ENCODE peak calls at places on chromosome 17, in five cellular contexts. J is neuronal stem cell, Z is IMR-90, S is H1, U is trophoblast cell. O is an unnamed sample.

GRCh38 chr17:68302066-68302564 is 10.8 kb downstream of the ARSG start:
- DNase-seq in J (no peak), Z (peak), S (no peak), U (no peak), O (no peak)

GRCh38 chr17:61407211-61407911 is 7.7 kb downstream of the TBX2 start:
- DNase-seq in J (no peak), Z (peak), S (no peak), U (no peak), O (no peak)

GRCh38 chr17:16449121-16449570 is 33.8 kb downstream of the TRPV2 start:
- DNase-seq in J (no peak), Z (peak), S (no peak), U (no peak), O (peak)

GRCh38 chr17:17414316-17414937 is 62.4 kb upstream of the MED9 start:
- DNase-seq in J (no peak), Z (peak), S (no peak), U (no peak), O (no peak)

GRCh38 chr17:60618080-60618479 is 18.1 kb downstream of the PPM1D start:
- DNase-seq in J (no peak), Z (no peak), S (no peak), U (no peak), O (no peak)

GRCh38 chr17:77036841-77037381 is 103.9 kb upstream of the SEC14L1 start:
- DNase-seq in J (no peak), Z (no peak), S (no peak), U (peak), O (no peak)

GRCh38 chr17:30823425-30823824 is 1.1 kb downstream of the CRLF3 start:
- DNase-seq in J (no peak), Z (no peak), S (no peak), U (no peak), O (peak)

GRCh38 chr17:79066963-79067362 is 7.7 kb upstream of the ENGASE start:
- DNase-seq in J (no peak), Z (no peak), S (no peak), U (no peak), O (no peak)

GRCh38 chr17:50056961-50057330 is 1.0 kb downstream of the ITGA3 start:
- DNase-seq in J (no peak), Z (peak), S (peak), U (peak), O (peak)

GRCh38 chr17:49343273-49343672 is 18.8 kb downstream of the ZNF652 start:
- DNase-seq in J (no peak), Z (peak), S (no peak), U (no peak), O (peak)

GRCh38 chr17:1557355-1558095 is 5.1 kb downstream of the PITPNA start:
- DNase-seq in J (no peak), Z (peak), S (no peak), U (peak), O (peak)

GRCh38 chr17:13698832-13699231 is 97.1 kb upstream of the HS3ST3A1 start:
- DNase-seq in J (no peak), Z (no peak), S (no peak), U (no peak), O (no peak)

GRCh38 chr17:76153640-76154039 is 12.6 kb upstream of the FOXJ1 start:
- DNase-seq in J (no peak), Z (peak), S (no peak), U (no peak), O (peak)

GRCh38 chr17:69716571-69716970 is 302.1 kb downstream of the MAP2K6 start:
- DNase-seq in J (no peak), Z (no peak), S (no peak), U (no peak), O (no peak)

GRCh38 chr17:48375356-48375755 is 54.7 kb downstream of the SKAP1 start:
- DNase-seq in J (no peak), Z (peak), S (no peak), U (no peak), O (peak)

GRCh38 chr17:76345377-76345945 is 8.3 kb downstream of the PRPSAP1 start:
- DNase-seq in J (no peak), Z (peak), S (no peak), U (no peak), O (no peak)

GRCh38 chr17:20775331-20775730 is 195.8 kb downstream of the CDRT15L2 start:
- DNase-seq in J (no peak), Z (no peak), S (no peak), U (no peak), O (no peak)

GRCh38 chr17:32258383-32259121 is 7.1 kb upstream of the RHBDL3 start:
- DNase-seq in J (no peak), Z (no peak), S (peak), U (no peak), O (peak)

GRCh38 chr17:81741049-81741593 is 29.0 kb downstream of the SLC25A10 start:
- DNase-seq in J (no peak), Z (no peak), S (no peak), U (no peak), O (no peak)

GRCh38 chr17:30921544-30922196 is at the start of gene ADAP2:
- DNase-seq in J (no peak), Z (no peak), S (peak), U (peak), O (peak)

GRCh38 chr17:28395968-28396367 is 10.0 kb downstream of the SLC46A1 start:
- DNase-seq in J (no peak), Z (no peak), S (no peak), U (no peak), O (no peak)

GRCh38 chr17:57257911-57258885 is 1.9 kb downstream of the MSI2 start:
- DNase-seq in J (peak), Z (no peak), S (peak), U (no peak), O (peak)

GRCh38 chr17:32565401-32565800 is 78.6 kb downstream of the CDK5R1 start:
- DNase-seq in J (no peak), Z (no peak), S (no peak), U (no peak), O (no peak)

GRCh38 chr17:63039899-63040602 is 74.0 kb downstream of the TANC2 start:
- DNase-seq in J (no peak), Z (peak), S (no peak), U (no peak), O (peak)

GRCh38 chr17:66984730-66985129 is 20.2 kb downstream of the CACNG4 start:
- DNase-seq in J (no peak), Z (no peak), S (no peak), U (no peak), O (no peak)

GRCh38 chr17:78390241-78391050 is 12.0 kb downstream of the PGS1 start:
- DNase-seq in J (no peak), Z (peak), S (no peak), U (no peak), O (peak)

DNA sequence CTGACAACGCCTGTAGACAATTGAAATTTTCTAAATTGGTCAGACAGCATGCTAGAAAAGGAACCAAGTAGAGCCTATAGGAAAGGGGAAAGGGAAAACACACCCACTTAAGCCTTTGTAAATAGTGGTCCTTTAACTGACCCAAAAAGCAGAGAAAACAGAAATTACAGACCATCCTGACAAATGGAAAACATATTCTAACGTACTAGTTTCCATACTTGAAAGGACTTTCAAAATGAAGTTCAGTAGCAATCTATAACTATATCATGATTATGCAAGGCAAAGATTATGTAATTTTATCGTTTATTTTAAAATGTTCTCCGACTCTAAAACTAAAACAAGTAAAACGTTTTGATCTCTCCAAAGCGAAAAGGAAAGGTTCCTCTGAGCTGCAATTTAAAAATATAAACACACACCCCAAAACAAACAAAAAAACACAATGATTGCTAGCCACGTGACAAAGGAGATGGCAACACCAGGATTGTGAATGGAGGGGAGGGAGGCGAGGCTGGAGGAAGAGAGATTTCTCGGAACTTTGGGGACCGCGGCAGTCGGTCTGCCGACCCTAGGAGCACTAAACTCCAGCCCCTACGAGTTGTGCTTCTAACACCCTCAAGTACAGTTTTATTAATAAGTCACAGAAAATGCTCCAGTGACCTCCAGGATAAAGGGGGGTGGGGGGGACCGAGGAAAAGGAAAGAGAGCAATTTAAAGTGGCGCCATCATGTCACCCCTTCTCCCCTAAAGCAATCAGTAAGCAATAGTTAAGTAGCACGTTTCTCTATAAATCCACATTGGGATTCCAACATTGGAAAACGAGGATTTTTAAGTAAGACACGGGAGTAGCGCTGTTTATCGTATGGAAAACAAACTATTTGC is 1.7 kb downstream of the KANSL1 start:
- DNase-seq in J (peak), Z (no peak), S (no peak), U (no peak), O (peak)
- H3K14ac ChIP-seq in J (no peak), Z (peak), S (no peak), U (peak), O (no peak)

DNA sequence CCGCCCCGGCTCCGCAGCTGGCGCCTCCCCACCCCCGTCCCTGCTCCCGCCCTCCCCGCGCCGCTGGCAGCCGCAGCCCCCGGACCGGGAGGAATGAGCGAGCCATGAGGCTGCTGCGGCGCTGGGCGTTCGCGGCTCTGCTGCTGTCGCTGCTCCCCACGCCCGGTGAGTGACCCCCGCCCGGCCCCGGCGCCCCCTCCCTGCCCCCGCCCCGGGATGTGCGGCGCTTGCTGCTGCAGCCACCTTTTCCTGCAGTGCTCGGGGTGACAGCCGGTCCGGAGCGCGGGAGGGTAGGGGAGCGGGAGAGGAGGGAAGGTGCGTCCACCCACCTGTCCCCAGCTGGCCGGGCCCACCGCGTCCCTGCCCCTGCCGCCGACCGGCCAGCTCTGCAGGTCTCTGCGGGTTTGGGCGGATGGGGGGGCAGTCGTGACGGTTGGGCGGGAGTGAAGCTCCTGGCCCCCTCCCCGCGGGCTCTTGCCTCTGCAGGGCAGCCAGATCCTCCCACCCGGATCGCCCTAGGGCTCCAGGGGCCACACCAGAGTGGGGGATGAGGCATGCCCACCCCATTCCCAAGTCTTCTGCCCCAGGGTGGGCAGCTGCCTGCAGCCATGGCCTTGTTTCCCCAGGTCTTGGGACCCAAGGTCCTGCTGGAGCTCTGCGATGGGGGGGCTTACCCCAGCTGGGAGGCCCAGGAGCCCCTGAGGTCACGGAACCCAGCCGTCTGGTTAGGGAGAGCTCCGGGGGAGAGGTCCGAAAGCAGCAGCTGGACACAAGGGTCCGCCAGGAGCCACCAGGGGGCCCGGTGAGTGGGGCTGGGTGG is 518 bp downstream of the ADAM11 start:
- DNase-seq in J (no peak), Z (no peak), S (no peak), U (no peak), O (no peak)
- H2BK120ac ChIP-seq in J (peak), Z (no peak), S (no peak), U (no peak), O (no peak)

DNA sequence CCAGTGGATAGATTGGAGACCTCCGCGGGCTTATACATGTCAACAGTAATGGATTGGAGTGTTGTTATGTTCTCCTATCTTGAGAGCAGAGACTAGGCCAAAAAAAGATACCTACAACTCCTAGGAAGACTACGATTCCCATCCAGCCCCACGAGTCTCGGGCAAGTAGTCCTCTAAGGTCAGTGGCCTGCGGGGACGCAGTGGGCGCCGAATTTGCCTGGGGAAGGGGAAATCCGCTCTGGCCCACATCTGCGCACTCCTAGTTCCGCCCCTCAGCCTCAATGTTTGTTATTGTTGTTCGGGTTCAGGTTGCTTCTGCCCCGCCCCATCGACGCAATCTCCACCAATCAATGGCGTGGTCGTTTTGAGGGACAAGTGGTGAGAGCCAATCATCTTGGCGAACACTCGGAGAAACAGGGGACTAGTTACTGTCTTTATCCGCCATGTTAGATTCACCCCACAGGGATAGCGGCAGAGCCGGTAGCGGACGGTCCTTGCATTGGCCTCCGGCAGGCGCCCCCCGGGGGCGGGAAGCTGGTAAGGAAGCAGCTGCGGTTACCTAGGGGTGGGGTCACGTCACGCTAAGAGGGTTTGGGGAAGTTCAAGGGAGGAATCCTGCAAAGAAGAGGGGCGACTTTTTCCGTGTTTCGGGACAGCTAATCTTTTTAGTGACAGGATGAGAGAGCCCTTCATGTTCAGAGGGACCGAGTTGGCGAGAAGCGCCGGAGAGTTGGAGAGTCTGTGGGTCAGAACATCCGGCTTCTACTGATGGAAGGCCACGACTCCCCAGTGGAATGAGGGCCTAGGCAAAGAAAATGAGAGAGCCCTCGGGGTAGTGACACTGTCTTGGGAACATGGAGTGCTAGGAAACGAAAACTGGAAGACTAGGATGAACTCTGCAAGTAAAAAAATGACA is at the start of gene NBR1:
- DNase-seq in J (peak), Z (peak), S (peak), U (peak), O (peak)
- H3K4me3 ChIP-seq in J (peak), Z (peak), S (peak), U (peak), O (peak)

DNA sequence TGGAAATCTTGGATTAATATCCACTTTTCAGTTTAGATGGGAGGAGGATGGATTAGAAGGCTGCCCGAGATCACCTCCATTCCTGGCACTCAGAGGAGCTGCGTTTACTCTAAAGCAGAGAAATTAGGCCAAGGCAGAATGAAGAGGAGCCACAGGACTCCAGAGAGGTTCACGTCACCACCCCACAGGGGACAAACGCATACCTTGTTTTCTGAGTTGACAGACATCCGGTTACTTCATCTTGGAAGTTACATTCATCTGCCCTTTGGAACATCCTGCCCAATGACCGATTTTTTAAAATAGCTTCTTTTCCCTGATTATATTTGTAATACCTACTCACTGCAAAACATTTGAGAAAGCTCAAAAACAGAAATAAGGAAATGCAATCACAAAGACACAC is 220.0 kb downstream of the SOX9 start:
- DNase-seq in J (no peak), Z (no peak), S (no peak), U (no peak), O (no peak)
- H3K14ac ChIP-seq in J (no peak), Z (peak), S (no peak), U (no peak), O (no peak)

GRCh38 chr17:8204761-8205555 is 5.4 kb downstream of the AURKB start:
- DNase-seq in J (no peak), Z (no peak), S (no peak), U (no peak), O (no peak)

GRCh38 chr17:8212312-8213180 is 2.2 kb upstream of the AURKB start:
- DNase-seq in J (no peak), Z (no peak), S (no peak), U (no peak), O (peak)

GRCh38 chr17:8210761-8211458 is 535 bp upstream of the AURKB start:
- DNase-seq in J (no peak), Z (no peak), S (peak), U (no peak), O (peak)

GRCh38 chr17:8206536-8206935 is 3.8 kb downstream of the AURKB start:
- DNase-seq in J (no peak), Z (no peak), S (no peak), U (no peak), O (no peak)

DNA sequence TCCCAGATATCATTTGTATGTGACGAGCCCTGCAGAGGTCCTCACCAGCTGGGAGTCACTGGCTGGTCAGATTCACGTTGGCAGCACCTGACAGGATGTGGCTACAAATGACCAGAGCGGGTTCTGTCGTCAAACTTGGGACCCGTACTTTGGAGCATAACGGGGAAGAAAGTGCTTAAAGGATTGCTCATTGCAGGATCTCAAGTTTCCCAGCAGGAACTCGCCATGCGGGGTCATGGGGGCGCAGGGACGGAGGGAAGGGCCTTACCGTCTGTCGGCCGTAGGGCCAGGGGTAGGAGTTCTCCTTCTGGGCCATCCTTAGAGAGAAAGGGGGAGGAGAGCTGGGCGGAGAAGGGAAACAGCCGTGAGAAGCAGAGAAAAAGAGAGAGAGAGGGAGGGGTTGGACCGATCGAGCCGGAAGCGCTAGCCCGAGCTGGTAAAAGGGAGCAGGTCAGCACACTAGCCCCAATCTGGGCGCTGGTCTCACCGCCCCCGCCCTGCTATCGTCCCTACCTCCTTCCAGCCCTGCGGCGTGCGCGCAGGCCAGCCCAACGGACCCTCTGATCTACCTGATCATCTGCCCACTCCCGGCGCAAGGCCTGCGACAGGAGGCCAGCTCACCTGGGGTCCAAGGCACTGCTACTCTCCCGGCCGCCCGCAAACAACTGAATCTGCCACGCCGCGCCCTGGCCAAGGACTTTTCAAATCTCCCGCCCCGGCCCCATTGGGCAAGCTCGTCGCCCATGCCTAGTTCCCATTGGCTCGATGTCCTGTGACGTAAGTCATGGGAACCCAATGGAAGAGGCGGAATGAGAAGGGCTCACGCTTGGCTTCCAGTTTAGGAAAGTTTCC is at the start of gene AURKB:
- DNase-seq in J (peak), Z (peak), S (peak), U (peak), O (peak)
- H2BK120ac ChIP-seq in J (no peak), Z (peak), S (no peak), U (peak), O (peak)

GRCh38 chr17:80499961-80500665 is 23.7 kb upstream of the NPTX1 start:
- DNase-seq in J (no peak), Z (no peak), S (no peak), U (no peak), O (no peak)

GRCh38 chr17:80498920-80499410 is 22.6 kb upstream of the NPTX1 start:
- DNase-seq in J (no peak), Z (no peak), S (no peak), U (no peak), O (no peak)

GRCh38 chr17:80499536-80499935 is 23.1 kb upstream of the NPTX1 start:
- DNase-seq in J (no peak), Z (no peak), S (no peak), U (no peak), O (no peak)

GRCh38 chr17:80498242-80498919 is 22.0 kb upstream of the NPTX1 start:
- DNase-seq in J (peak), Z (peak), S (no peak), U (no peak), O (no peak)

DNA sequence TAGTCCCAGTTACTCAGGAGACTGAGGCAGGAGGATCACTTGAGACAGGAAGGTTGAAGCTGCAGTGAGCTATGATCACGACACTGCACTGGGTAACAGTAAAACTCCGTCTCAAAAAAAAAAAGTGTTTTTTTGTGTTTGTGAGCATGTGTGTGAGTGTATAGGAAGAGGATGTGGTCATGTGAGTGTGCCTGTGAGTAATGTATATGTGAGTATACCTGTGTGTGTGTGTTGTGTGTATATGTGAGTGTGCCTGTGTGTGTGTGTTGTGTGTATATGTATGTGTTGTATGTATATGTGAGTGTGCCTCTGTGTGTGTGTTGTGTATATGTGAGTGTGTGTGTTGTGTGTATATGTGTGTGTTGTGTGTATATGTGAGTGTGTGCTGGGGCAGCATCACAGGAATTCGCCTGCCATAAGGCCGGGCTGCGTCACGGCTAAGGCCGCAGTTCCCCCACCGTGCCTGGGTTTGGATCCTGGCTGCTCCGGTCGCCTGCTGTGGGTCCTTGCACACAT is 21.4 kb upstream of the NPTX1 start:
- DNase-seq in J (no peak), Z (no peak), S (no peak), U (no peak), O (no peak)
- H3K4me3 ChIP-seq in J (peak), Z (no peak), S (no peak), U (no peak), O (peak)